ENCODE peak calls at places on chromosome 18, in five cellular contexts. A, L, R, W and Y are unnamed samples.

GRCh38 chr18:36308711-36309435 is 11.4 kb downstream of the FHOD3 start:
- DNase-seq in L (no peak), W (no peak), R (no peak), A (no peak), Y (no peak)

GRCh38 chr18:44135791-44136190 is 544.9 kb upstream of the SETBP1 start:
- DNase-seq in L (no peak), R (no peak), W (no peak), A (no peak), Y (no peak)

GRCh38 chr18:12318334-12318697 is 10.3 kb downstream of the TUBB6 start:
- DNase-seq in R (no peak), W (no peak), A (peak; percentile 4), L (no peak), Y (no peak)

GRCh38 chr18:59155140-59155539 is 15.5 kb downstream of the SEC11C start:
- DNase-seq in A (no peak), L (no peak), R (no peak), W (no peak), Y (no peak)

GRCh38 chr18:57780318-57781127 is 22.6 kb downstream of the ATP8B1 start:
- DNase-seq in R (no peak), W (peak; percentile 17), L (no peak), A (peak; percentile 37), Y (no peak)

GRCh38 chr18:47756364-47757016 is 174.0 kb downstream of the SMAD2 start:
- DNase-seq in R (peak; percentile 46), L (peak; percentile 83), A (peak; percentile 51), W (no peak), Y (peak; percentile 64)

GRCh38 chr18:68186039-68186438 is 528.9 kb downstream of the TMX3 start:
- DNase-seq in W (no peak), L (no peak), A (no peak), R (no peak), Y (no peak)

GRCh38 chr18:23504720-23505119 is 1.4 kb downstream of the RMC1 start:
- DNase-seq in R (no peak), A (no peak), W (peak; percentile 66), L (no peak), Y (no peak)

GRCh38 chr18:5975111-5975622 is 79.8 kb upstream of the TMEM200C start:
- DNase-seq in R (no peak), L (no peak), A (no peak), W (peak; percentile 87), Y (no peak)

GRCh38 chr18:13450289-13451207 is 232.0 kb downstream of the LDLRAD4 start:
- DNase-seq in L (no peak), W (peak; percentile 24), R (no peak), A (no peak), Y (no peak)

GRCh38 chr18:11752116-11752911 is 63.2 kb downstream of the GNAL start:
- DNase-seq in W (no peak), A (peak; percentile 34), L (peak; percentile 54), R (no peak), Y (peak; percentile 60)

GRCh38 chr18:60984496-60984895 is 348.7 kb upstream of the CDH20 start:
- DNase-seq in W (no peak), A (no peak), L (no peak), R (no peak), Y (no peak)

GRCh38 chr18:61735564-61736102 is 157.2 kb downstream of the RNF152 start:
- DNase-seq in W (no peak), R (no peak), L (no peak), A (no peak), Y (no peak)

GRCh38 chr18:26057208-26057821 is 33.1 kb downstream of the SS18 start:
- DNase-seq in L (no peak), A (no peak), W (no peak), R (no peak), Y (no peak)

GRCh38 chr18:63043516-63043915 is 276.1 kb downstream of the BCL2 start:
- DNase-seq in W (no peak), L (no peak), R (no peak), A (no peak), Y (no peak)

GRCh38 chr18:65907281-65907680 is 156.5 kb downstream of the CDH7 start:
- DNase-seq in W (no peak), L (no peak), R (no peak), A (no peak), Y (no peak)

GRCh38 chr18:39825485-39825884 is 2129.5 kb upstream of the PIK3C3 start:
- DNase-seq in W (no peak), A (no peak), R (no peak), L (no peak), Y (no peak)

GRCh38 chr18:24115628-24116027 is 23.2 kb upstream of the CABYR start:
- DNase-seq in W (no peak), A (no peak), R (no peak), L (no peak), Y (no peak)

GRCh38 chr18:43383031-43383430 is 105.7 kb upstream of the SYT4 start:
- DNase-seq in L (no peak), W (no peak), A (no peak), R (no peak), Y (no peak)

GRCh38 chr18:477565-477964 is 22.9 kb downstream of the COLEC12 start:
- DNase-seq in W (no peak), A (peak; percentile 50), L (peak; percentile 56), R (peak; percentile 27), Y (peak; percentile 28)

GRCh38 chr18:50629148-50629631 is 69.3 kb downstream of the MAPK4 start:
- DNase-seq in A (no peak), W (no peak), L (no peak), R (no peak), Y (no peak)

GRCh38 chr18:65146615-65147014 is 604.2 kb upstream of the CDH7 start:
- DNase-seq in W (no peak), A (no peak), R (no peak), L (no peak), Y (no peak)

GRCh38 chr18:59916746-59917145 is 16.9 kb downstream of the PMAIP1 start:
- DNase-seq in R (no peak), A (no peak), L (no peak), W (no peak), Y (no peak)

GRCh38 chr18:36729197-36729596 is 99.6 kb downstream of the TPGS2 start:
- DNase-seq in A (no peak), R (no peak), W (no peak), L (no peak), Y (no peak)

GRCh38 chr18:7358989-7359726 is 128.3 kb downstream of the LRRC30 start:
- DNase-seq in A (no peak), R (no peak), L (no peak), W (no peak), Y (no peak)

GRCh38 chr18:22703883-22704626 is 229.1 kb upstream of the RBBP8 start:
- DNase-seq in W (no peak), A (peak; percentile 74), R (peak; percentile 48), L (no peak), Y (peak; percentile 50)

GRCh38 chr18:23151414-23152099 is 16.3 kb downstream of the CABLES1 start:
- DNase-seq in R (no peak), A (peak; percentile 40), W (no peak), L (no peak), Y (no peak)

GRCh38 chr18:11034816-11035215 is 114.6 kb downstream of the PIEZO2 start:
- DNase-seq in A (no peak), W (no peak), R (peak; percentile 27), L (no peak), Y (no peak)

GRCh38 chr18:66764225-66764624 is 160.3 kb upstream of the CDH19 start:
- DNase-seq in R (no peak), A (no peak), W (no peak), L (no peak), Y (no peak)

GRCh38 chr18:73136134-73136533 is 268.3 kb upstream of the NETO1 start:
- DNase-seq in A (no peak), R (peak; percentile 3), W (no peak), L (no peak), Y (no peak)

GRCh38 chr18:79760881-79761280 is 36.9 kb upstream of the KCNG2 start:
- DNase-seq in R (no peak), A (no peak), L (no peak), W (no peak), Y (no peak)

GRCh38 chr18:46756559-46757201 is at the start of gene ST8SIA5:
- DNase-seq in R (no peak), W (no peak), A (no peak), L (peak; percentile 79), Y (no peak)

GRCh38 chr18:9737814-9738160 is 29.7 kb downstream of the RAB31 start:
- DNase-seq in R (no peak), L (no peak), A (no peak), W (no peak), Y (no peak)

GRCh38 chr18:9735879-9736278 is 27.8 kb downstream of the RAB31 start:
- DNase-seq in A (no peak), W (no peak), L (no peak), R (no peak), Y (no peak)

GRCh38 chr18:9738266-9738969 is 30.3 kb downstream of the RAB31 start:
- DNase-seq in A (no peak), W (no peak), L (no peak), R (no peak), Y (no peak)

GRCh38 chr18:9736445-9736844 is 28.3 kb downstream of the RAB31 start:
- DNase-seq in L (no peak), R (no peak), A (no peak), W (no peak), Y (no peak)

GRCh38 chr18:9736942-9737813 is 29.1 kb downstream of the RAB31 start:
- DNase-seq in L (no peak), A (no peak), R (no peak), W (no peak), Y (no peak)
- TF ChIP-seq ESRRA in L (no peak), A (no peak), R (no peak), W (no peak), Y (no peak)

GRCh38 chr18:75455249-75456183 is 28.0 kb upstream of the SMIM21 start:
- DNase-seq in R (no peak), W (no peak), L (peak; percentile 63), A (no peak), Y (no peak)
- TF ChIP-seq ESRRA in R (no peak), W (no peak), L (peak; percentile 69), A (no peak), Y (no peak)

DNA sequence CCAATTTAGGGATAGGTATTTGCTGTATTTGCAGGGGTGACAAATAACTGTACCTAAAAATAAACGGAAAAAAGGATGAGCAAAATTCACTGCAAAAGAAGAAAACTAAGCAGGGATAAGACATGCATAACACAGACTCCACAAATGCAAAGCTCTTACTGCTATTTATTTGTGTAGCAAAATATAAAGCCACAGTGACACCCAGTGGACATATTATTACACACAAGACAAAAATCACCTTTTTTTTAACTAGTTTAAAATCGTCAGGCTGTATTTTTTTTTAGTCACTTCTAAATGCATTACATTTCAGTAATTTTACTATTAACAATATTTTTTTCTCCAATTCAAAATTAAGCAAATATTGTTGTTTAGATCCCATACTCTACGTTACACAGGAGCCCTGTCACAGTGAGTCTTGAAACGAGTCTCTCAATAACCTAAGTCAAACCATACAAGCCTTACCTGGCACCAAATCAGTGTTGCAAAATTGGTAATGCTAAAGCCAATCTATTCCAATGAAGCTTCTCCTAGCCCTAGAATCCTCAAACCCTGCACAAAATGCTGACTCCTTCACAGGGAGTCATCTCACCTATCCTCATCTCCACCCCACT is 23.7 kb downstream of the METTL4 start:
- DNase-seq in L (no peak), R (peak; percentile 20), A (peak; percentile 33), W (peak; percentile 5), Y (peak; percentile 47)
- TF ChIP-seq ESRRA in L (no peak), R (no peak), A (no peak), W (no peak), Y (no peak)

GRCh38 chr18:31819106-31819924 is 58.6 kb upstream of the SLC25A52 start:
- DNase-seq in L (no peak), W (no peak), R (peak; percentile 59), A (peak; percentile 22), Y (peak; percentile 2)
- TF ChIP-seq ESRRA in L (no peak), W (no peak), R (no peak), A (no peak), Y (no peak)